ENCODE peak calls at places on chromosomes 4 and X, in five cellular contexts. Z is H9, C is DND-41, D is GM23338, P is mammary epithelial cell. Y is an unnamed sample.

GRCh38 chr4:30181918-30182317 is 538.3 kb upstream of the PCDH7 start:
- DNase-seq in Z (no peak), C (no peak), D (no peak), P (no peak), Y (no peak)

GRCh38 chr4:7645956-7646355 is 211.2 kb upstream of the PSAPL1 start:
- DNase-seq in Z (no peak), C (no peak), D (no peak), P (no peak), Y (no peak)

GRCh38 chr4:87188932-87189331 is 31.5 kb downstream of the KLHL8 start:
- DNase-seq in Z (no peak), C (no peak), D (no peak), P (no peak), Y (no peak)

GRCh38 chrX:9919632-9920172 is 47.5 kb upstream of the CLDN34 start:
- DNase-seq in Z (no peak), C (no peak), D (no peak), P (no peak), Y (no peak)

GRCh38 chrX:141278306-141278705 is 36.0 kb upstream of the SPANXC start:
- DNase-seq in Z (peak), C (no peak), D (peak), P (no peak), Y (no peak)

GRCh38 chr4:9825049-9825448 is 43.6 kb downstream of the DRD5 start:
- DNase-seq in Z (no peak), C (peak), D (no peak), P (no peak), Y (no peak)

GRCh38 chrX:39152106-39152649 is 350.9 kb downstream of the MID1IP1 start:
- DNase-seq in Z (peak), C (peak), D (peak), P (no peak), Y (peak)

GRCh38 chr4:39044947-39045734 is 12.9 kb upstream of the TMEM156 start:
- DNase-seq in Z (peak), C (peak), D (peak), P (peak), Y (peak)

DNA sequence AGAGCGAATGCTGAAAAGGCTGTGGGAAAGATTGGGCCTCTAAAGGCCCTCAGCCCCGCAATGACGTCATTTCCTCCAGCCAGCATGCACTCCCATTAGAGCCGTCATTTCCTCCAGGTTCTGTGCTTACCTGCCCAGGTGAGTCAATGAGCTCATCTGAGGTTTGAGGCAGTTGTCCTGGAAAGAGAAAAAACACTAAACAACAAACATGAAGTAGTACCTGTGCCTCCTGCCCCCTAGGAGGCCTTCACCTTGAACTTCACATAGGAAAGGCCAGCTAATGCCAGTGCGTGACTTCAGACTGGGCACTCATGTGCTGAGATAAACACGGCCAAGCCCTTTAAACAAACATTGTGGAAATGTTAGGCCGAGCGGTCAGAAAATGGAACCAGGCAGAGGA is 55.9 kb downstream of the FHDC1 start:
- DNase-seq in Z (no peak), C (no peak), D (no peak), P (peak), Y (no peak)
- H2AFZ ChIP-seq in Z (no peak), C (no peak), D (peak), P (peak), Y (no peak)

GRCh38 chr4:159101983-159102622 is 776 bp upstream of the RAPGEF2 start:
- DNase-seq in Z (peak), C (no peak), D (peak), P (no peak), Y (peak)
- H2AFZ ChIP-seq in Z (no peak), C (peak), D (peak), P (peak), Y (peak)

DNA sequence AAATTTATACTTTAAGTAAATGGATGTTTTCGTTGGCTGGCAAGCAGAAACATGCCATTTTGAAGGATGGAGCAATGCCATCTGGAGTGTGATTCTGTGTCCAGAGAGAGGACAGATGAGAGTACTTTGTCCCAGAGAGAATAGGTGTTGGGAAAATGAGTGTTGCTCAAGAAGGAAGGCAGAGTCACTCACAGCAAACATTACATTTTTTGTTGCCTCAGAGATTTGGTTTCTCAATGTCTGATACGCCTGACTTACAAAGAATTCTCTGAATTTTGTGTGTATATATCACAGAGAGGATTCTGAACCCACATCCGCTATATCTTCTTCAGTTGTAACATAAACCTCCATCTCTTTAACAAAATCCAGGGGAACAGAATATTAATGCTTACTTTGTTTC is 102.8 kb upstream of the PCDH18 start:
- DNase-seq in Z (no peak), C (no peak), D (no peak), P (peak), Y (no peak)
- H2AFZ ChIP-seq in Z (no peak), C (no peak), D (no peak), P (no peak), Y (peak)

GRCh38 chr4:40258624-40259023 is 61.8 kb downstream of the RHOH start:
- DNase-seq in Z (no peak), C (no peak), D (peak), P (no peak), Y (no peak)

GRCh38 chr4:40255722-40256281 is 59.0 kb downstream of the RHOH start:
- DNase-seq in Z (no peak), C (no peak), D (no peak), P (peak), Y (peak)

GRCh38 chr4:40253906-40254305 is 57.1 kb downstream of the RHOH start:
- DNase-seq in Z (no peak), C (no peak), D (no peak), P (no peak), Y (no peak)

GRCh38 chr4:40254961-40255721 is 58.3 kb downstream of the RHOH start:
- DNase-seq in Z (no peak), C (no peak), D (no peak), P (peak), Y (peak)

GRCh38 chr4:40256329-40256728 is 59.5 kb downstream of the RHOH start:
- DNase-seq in Z (no peak), C (no peak), D (no peak), P (peak), Y (no peak)
- H2AFZ ChIP-seq in Z (no peak), C (no peak), D (peak), P (peak), Y (peak)

DNA sequence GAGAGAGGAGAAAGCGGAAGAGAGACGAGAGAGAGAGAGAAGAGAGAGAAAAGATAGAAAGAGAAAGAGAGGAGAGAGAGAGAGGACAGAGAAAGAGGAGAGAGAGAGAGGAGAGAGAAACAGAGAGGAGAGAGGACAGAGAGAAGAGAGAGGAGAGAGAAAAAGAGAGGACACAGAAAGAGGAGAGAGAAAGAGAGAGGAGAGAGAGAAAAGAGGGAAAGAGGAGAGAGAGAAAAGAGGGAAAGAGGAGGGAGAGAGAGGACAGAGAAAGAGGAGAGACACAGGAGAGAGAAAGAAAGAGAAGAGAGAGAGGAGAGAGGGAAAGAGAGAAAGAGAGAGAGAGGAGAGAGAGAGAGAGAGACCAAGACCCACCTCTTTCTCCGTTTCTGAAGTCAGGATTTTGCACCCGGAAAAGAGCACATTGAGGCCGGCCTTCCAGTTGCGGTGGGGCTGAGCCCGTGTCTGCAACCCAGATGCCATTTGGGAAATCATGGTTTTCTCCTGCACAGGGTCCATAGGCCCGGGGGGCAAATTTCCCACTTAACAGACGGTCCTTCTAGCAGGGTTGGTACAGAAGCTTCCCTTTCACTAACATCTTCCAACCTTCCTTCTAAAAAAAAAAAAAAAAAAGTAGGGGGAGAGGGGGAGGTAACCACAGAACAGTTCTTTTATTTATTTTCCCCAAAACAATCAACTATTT is 60.9 kb downstream of the CRLF2 start:
- DNase-seq in Z (peak), C (no peak), D (no peak), P (no peak), Y (no peak)
- H2AFZ ChIP-seq in Z (no peak), C (no peak), D (peak), P (no peak), Y (no peak)